ENCODE peak calls at places on chromosomes 4 and X, in nine cellular contexts. O is PC-3; W is neuronal stem cell; P is AG10803; L is OCI-LY7; F is AG09309; A is body of pancreas; R is upper lobe of right lung; Q is effector memory CD4-positive, alpha-beta T cell. S is an unnamed sample.

GRCh38 chrX:97132654-97133415 is 249.1 kb downstream of the RPA4 start:
- DNase-seq in O (no peak), Q (no peak), W (no peak), P (no peak), L (no peak), A (no peak), F (no peak), R (no peak), S (no peak)

GRCh38 chr4:20831746-20832145 is 131.5 kb downstream of the PACRGL start:
- DNase-seq in P (peak), R (no peak), A (no peak), W (no peak), L (no peak), O (no peak), F (no peak), Q (no peak), S (no peak)

GRCh38 chr4:14178421-14178820 is 550.9 kb upstream of the BOD1L1 start:
- DNase-seq in Q (no peak), R (no peak), F (no peak), L (peak), O (peak), A (no peak), P (peak), W (no peak), S (peak)

GRCh38 chr4:158490629-158491028 is 31.1 kb upstream of the RXFP1 start:
- DNase-seq in L (no peak), A (no peak), R (no peak), Q (no peak), P (no peak), W (no peak), F (peak), O (peak), S (no peak)

GRCh38 chrX:108001218-108001814 is 19.1 kb upstream of the TEX13B start:
- DNase-seq in P (peak), A (peak), O (peak), Q (no peak), L (peak), W (no peak), R (no peak), F (peak), S (no peak)

GRCh38 chr4:145786261-145786660 is 106.3 kb downstream of the C4orf51 start:
- DNase-seq in Q (no peak), O (no peak), L (no peak), R (no peak), F (no peak), W (no peak), A (no peak), P (no peak), S (no peak)

GRCh38 chrX:80808854-80809493 is 703 bp downstream of the BRWD3 start:
- DNase-seq in Q (peak), A (peak), P (peak), O (peak), F (no peak), L (peak), W (peak), R (peak), S (peak)

GRCh38 chrX:629230-630006 is 1.2 kb upstream of the SHOX start:
- DNase-seq in R (no peak), F (no peak), Q (no peak), W (no peak), O (no peak), P (no peak), L (no peak), A (no peak), S (no peak)

GRCh38 chr4:38857354-38858096 is 908 bp upstream of the TLR6 start:
- DNase-seq in F (peak), L (peak), O (peak), W (no peak), Q (no peak), R (no peak), A (peak), P (peak), S (peak)

GRCh38 chrX:139058831-139059495 is 347.4 kb upstream of the FGF13 start:
- DNase-seq in O (peak), L (no peak), Q (no peak), A (no peak), R (no peak), F (no peak), W (no peak), P (no peak), S (peak)

GRCh38 chr4:179307297-179308136 is 1865.3 kb upstream of the AGA start:
- DNase-seq in R (no peak), L (peak), O (peak), A (peak), P (peak), F (no peak), W (peak), Q (no peak), S (no peak)

GRCh38 chrX:9349572-9350259 is 115.1 kb upstream of the TBL1X start:
- DNase-seq in F (no peak), Q (no peak), W (no peak), R (no peak), A (no peak), L (no peak), O (peak), P (peak), S (no peak)

GRCh38 chr4:164307262-164307661 is 446.7 kb upstream of the SMIM31 start:
- DNase-seq in L (no peak), F (no peak), R (no peak), W (no peak), P (no peak), O (no peak), Q (no peak), A (no peak), S (no peak)

GRCh38 chr4:152479428-152480026 is 56.4 kb downstream of the FBXW7 start:
- DNase-seq in R (no peak), A (no peak), F (no peak), O (no peak), Q (no peak), W (no peak), L (no peak), P (peak), S (no peak)

GRCh38 chr4:150816491-150816890 is 198.6 kb downstream of the LRBA start:
- DNase-seq in F (no peak), W (no peak), P (no peak), Q (no peak), L (no peak), A (no peak), R (no peak), O (no peak), S (no peak)

GRCh38 chrX:6644411-6644810 is 109.5 kb upstream of the VCX3A start:
- DNase-seq in Q (no peak), O (peak), W (no peak), F (no peak), A (no peak), P (no peak), L (peak), R (no peak), S (no peak)

DNA sequence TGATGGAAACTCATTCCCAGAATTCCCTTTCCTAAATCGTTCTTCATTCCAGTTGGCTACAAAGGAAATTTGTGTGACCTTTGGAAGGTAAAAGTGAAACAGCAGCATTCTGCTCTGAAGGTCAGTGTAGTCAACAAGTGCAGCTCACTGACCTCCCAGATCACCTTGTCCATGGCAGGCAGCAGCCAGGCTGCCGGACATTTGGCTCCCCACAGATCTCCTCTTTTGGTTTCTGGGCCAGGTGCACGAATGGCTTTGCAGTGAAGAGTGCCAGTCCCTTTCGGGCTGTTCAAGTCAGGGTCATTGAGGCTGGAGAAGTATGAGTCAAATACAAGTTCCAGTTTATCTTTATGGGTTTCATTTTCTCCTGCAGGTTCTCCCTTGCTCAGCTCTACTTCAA is 14.3 kb downstream of the GPRIN3 start:
- DNase-seq in O (no peak), L (no peak), P (no peak), R (no peak), F (no peak), Q (no peak), W (no peak), A (no peak), S (no peak)
- H3K4me3 ChIP-seq in O (no peak), L (peak), P (no peak), R (no peak), F (no peak), Q (peak), W (no peak), A (no peak), S (no peak)

DNA sequence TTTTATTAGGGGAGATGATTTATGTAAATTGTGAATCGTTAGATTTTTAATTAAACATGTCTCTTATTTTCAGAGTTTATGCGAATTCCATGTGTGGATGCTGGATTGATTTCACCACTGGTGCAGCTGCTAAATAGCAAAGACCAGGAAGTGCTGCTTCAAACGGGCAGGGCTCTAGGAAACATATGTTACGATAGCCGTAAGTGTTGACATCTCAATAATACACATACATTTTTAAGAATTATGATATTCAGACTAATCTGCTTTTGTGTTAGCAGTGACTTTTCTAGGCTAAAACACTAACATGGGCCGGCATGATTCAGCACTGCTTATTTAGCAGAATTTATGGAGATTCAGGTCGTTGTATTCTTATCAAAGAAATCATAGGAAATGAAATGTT is 91.2 kb downstream of the RAP1GDS1 start:
- DNase-seq in R (no peak), O (no peak), P (peak), Q (no peak), A (no peak), L (no peak), W (no peak), F (no peak), S (no peak)
- H3K4me3 ChIP-seq in R (no peak), O (no peak), P (no peak), Q (no peak), A (no peak), L (no peak), W (no peak), F (no peak), S (no peak)

DNA sequence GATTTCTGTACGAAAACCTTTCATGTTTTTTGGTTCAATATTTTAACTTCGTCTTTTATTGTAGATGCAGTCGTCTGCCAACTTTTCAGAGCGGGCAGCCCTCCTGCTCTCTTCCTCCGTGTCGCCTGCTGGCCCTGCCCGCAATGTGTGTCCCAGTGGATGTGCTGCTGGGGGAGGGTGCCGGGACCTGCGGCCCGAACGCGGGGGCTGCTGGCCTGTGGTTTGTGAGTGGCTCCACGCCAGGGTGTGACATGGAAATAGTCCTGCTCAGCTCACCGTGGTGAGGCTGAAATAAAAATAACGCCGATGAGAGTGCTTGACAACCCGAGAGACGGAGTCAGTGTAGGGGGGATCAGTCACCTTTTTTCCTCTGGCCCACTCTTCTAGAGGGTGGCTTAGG is 59.7 kb upstream of the GRPEL1 start:
- DNase-seq in F (no peak), L (no peak), Q (no peak), O (no peak), W (no peak), P (no peak), A (no peak), R (no peak), S (no peak)
- H3K4me3 ChIP-seq in F (no peak), L (no peak), Q (no peak), O (no peak), W (no peak), P (no peak), A (no peak), R (no peak), S (no peak)

GRCh38 chr4:95421869-95422268 is 126.9 kb downstream of the UNC5C start:
- DNase-seq in L (no peak), Q (no peak), A (no peak), R (no peak), P (no peak), O (no peak), F (no peak), W (no peak), S (no peak)

GRCh38 chr4:95428216-95429085 is 120.3 kb downstream of the UNC5C start:
- DNase-seq in Q (no peak), F (no peak), W (peak), P (no peak), O (no peak), A (no peak), L (no peak), R (no peak), S (no peak)

GRCh38 chr4:95431678-95432077 is 117.1 kb downstream of the UNC5C start:
- DNase-seq in F (no peak), L (no peak), W (no peak), P (no peak), O (no peak), Q (no peak), R (no peak), A (no peak), S (no peak)

GRCh38 chr4:95426455-95426854 is 122.3 kb downstream of the UNC5C start:
- DNase-seq in A (no peak), F (no peak), W (no peak), O (no peak), Q (no peak), R (no peak), L (no peak), P (no peak), S (no peak)
- H3K4me3 ChIP-seq in A (no peak), F (no peak), W (no peak), O (no peak), Q (no peak), R (no peak), L (no peak), P (no peak), S (no peak)